ENCODE peak calls at places on chromosomes 7 and 10, in nine cellular contexts. D, A, C, F, N, P, M, L and Q are unnamed samples.

GRCh38 chr10:9158675-9159074 is 1104.2 kb downstream of the GATA3 start:
- DNase-seq in D (no peak), A (no peak), C (no peak), F (no peak), N (no peak), P (no peak), M (no peak), L (peak; percentile 78), Q (peak; percentile 17)

GRCh38 chr7:43538404-43538771 is 44.5 kb upstream of the STK17A start:
- DNase-seq in D (no peak), A (no peak), C (no peak), F (no peak), N (no peak), P (no peak), M (no peak), L (no peak), Q (no peak)

GRCh38 chr7:44767912-44768662 is 19.4 kb downstream of the ZMIZ2 start:
- DNase-seq in D (no peak), A (no peak), C (peak; percentile 56), F (peak; percentile 54), N (no peak), P (peak; percentile 26), M (no peak), L (no peak), Q (no peak)

GRCh38 chr7:31106303-31107105 is 54.4 kb downstream of the ADCYAP1R1 start:
- DNase-seq in D (no peak), A (no peak), C (no peak), F (no peak), N (no peak), P (no peak), M (no peak), L (no peak), Q (no peak)

GRCh38 chr7:152052772-152053171 is 27.3 kb downstream of the GALNT11 start:
- DNase-seq in D (no peak), A (no peak), C (no peak), F (no peak), N (no peak), P (peak; percentile 16), M (no peak), L (no peak), Q (no peak)

GRCh38 chr7:22945584-22945983 is 68.3 kb downstream of the HYCC1 start:
- DNase-seq in D (no peak), A (no peak), C (no peak), F (no peak), N (no peak), P (no peak), M (no peak), L (no peak), Q (no peak)

GRCh38 chr10:101570764-101571572 is 17.1 kb downstream of the POLL start:
- DNase-seq in D (no peak), A (no peak), C (no peak), F (peak; percentile 49), N (no peak), P (no peak), M (no peak), L (no peak), Q (no peak)

GRCh38 chr10:124577651-124578050 is 116.0 kb downstream of the LHPP start:
- DNase-seq in D (no peak), A (no peak), C (no peak), F (no peak), N (no peak), P (no peak), M (no peak), L (no peak), Q (no peak)

GRCh38 chr10:132373241-132373955 is 23.6 kb upstream of the PWWP2B start:
- DNase-seq in D (no peak), A (no peak), C (no peak), F (no peak), N (no peak), P (no peak), M (no peak), L (no peak), Q (no peak)

GRCh38 chr7:128041203-128041602 is 10.0 kb upstream of the LRRC4 start:
- DNase-seq in D (peak; percentile 54), A (no peak), C (peak; percentile 73), F (peak; percentile 75), N (no peak), P (no peak), M (no peak), L (peak; percentile 13), Q (no peak)

GRCh38 chr7:154676422-154677073 is 326.4 kb downstream of the PAXIP1 start:
- DNase-seq in D (no peak), A (no peak), C (no peak), F (no peak), N (no peak), P (no peak), M (no peak), L (peak; percentile 51), Q (peak; percentile 85)

GRCh38 chr10:124688366-124688765 is 55.8 kb downstream of the FAM53B start:
- DNase-seq in D (no peak), A (no peak), C (no peak), F (no peak), N (no peak), P (no peak), M (no peak), L (no peak), Q (no peak)

GRCh38 chr10:91705948-91706670 is 73.2 kb upstream of the PPP1R3C start:
- DNase-seq in D (no peak), A (no peak), C (no peak), F (no peak), N (no peak), P (no peak), M (no peak), L (no peak), Q (no peak)

GRCh38 chr10:91838199-91838598 is 40.0 kb downstream of the TNKS2 start:
- DNase-seq in D (no peak), A (no peak), C (no peak), F (no peak), N (no peak), P (no peak), M (no peak), L (no peak), Q (no peak)

GRCh38 chr10:99995713-99996112 is 14.0 kb downstream of the DNMBP start:
- DNase-seq in D (no peak), A (no peak), C (no peak), F (no peak), N (no peak), P (no peak), M (no peak), L (no peak), Q (no peak)

GRCh38 chr7:84916161-84916560 is 270.7 kb downstream of the SEMA3D start:
- DNase-seq in D (no peak), A (peak; percentile 51), C (no peak), F (no peak), N (no peak), P (no peak), M (no peak), L (no peak), Q (no peak)

GRCh38 chr7:50762337-50762736 is 20.4 kb downstream of the GRB10 start:
- DNase-seq in D (no peak), A (no peak), C (no peak), F (no peak), N (no peak), P (no peak), M (no peak), L (no peak), Q (no peak)

GRCh38 chr7:108358553-108358952 is 97.7 kb downstream of the NRCAM start:
- DNase-seq in D (peak; percentile 19), A (peak; percentile 92), C (peak; percentile 97), F (peak; percentile 17), N (no peak), P (peak; percentile 4), M (peak; percentile 29), L (peak; percentile 16), Q (peak; percentile 85)

GRCh38 chr7:134836447-134836846 is 57.0 kb downstream of the CALD1 start:
- DNase-seq in D (no peak), A (no peak), C (no peak), F (no peak), N (no peak), P (no peak), M (no peak), L (no peak), Q (no peak)

GRCh38 chr7:87370660-87371180 is 25.3 kb downstream of the CROT start:
- DNase-seq in D (no peak), A (no peak), C (peak; percentile 30), F (peak; percentile 3), N (no peak), P (no peak), M (no peak), L (no peak), Q (no peak)

GRCh38 chr10:116612107-116612506 is 8.6 kb upstream of the PNLIPRP2 start:
- DNase-seq in D (no peak), A (no peak), C (no peak), F (no peak), N (no peak), P (no peak), M (no peak), L (no peak), Q (no peak)

GRCh38 chr7:47635091-47636090 is 53.5 kb upstream of the TNS3 start:
- DNase-seq in D (peak; percentile 74), A (peak; percentile 64), C (no peak), F (peak; percentile 21), N (no peak), P (peak; percentile 60), M (peak; percentile 73), L (peak; percentile 39), Q (peak; percentile 66)

GRCh38 chr10:124743188-124744046 is 761 bp downstream of the FAM53B start:
- DNase-seq in D (peak; percentile 12), A (peak; percentile 50), C (no peak), F (peak; percentile 59), N (no peak), P (peak; percentile 52), M (peak; percentile 54), L (no peak), Q (peak; percentile 27)